ENCODE peak calls at places on chromosome 9, in seven cellular contexts. One of them, this sample, is unnamed.

GRCh38 chr9:122904466-122904822 is 715 bp downstream of the RC3H2 start:
- DNase-seq in fibroblast of the aortic adventitia: peak
- DNase-seq in neural crest cell: peak
- DNase-seq in osteocyte: no peak
- DNase-seq in retinal pigment epithelial cell: peak
- DNase-seq in IMR-90: peak
- DNase-seq in spleen: no peak
- DNase-seq in this sample: no peak

GRCh38 chr9:120351106-120351505 is 228.9 kb downstream of the CDK5RAP2 start:
- DNase-seq in fibroblast of the aortic adventitia: no peak
- DNase-seq in neural crest cell: no peak
- DNase-seq in osteocyte: no peak
- DNase-seq in retinal pigment epithelial cell: no peak
- DNase-seq in IMR-90: no peak
- DNase-seq in spleen: no peak
- DNase-seq in this sample: no peak

GRCh38 chr9:2622361-2623045 is 916 bp downstream of the VLDLR start:
- DNase-seq in fibroblast of the aortic adventitia: peak
- DNase-seq in neural crest cell: peak
- DNase-seq in osteocyte: peak
- DNase-seq in retinal pigment epithelial cell: no peak
- DNase-seq in IMR-90: peak
- DNase-seq in spleen: peak
- DNase-seq in this sample: peak

GRCh38 chr9:30020161-30020560 is 2364.3 kb upstream of the ACO1 start:
- DNase-seq in fibroblast of the aortic adventitia: no peak
- DNase-seq in neural crest cell: no peak
- DNase-seq in osteocyte: no peak
- DNase-seq in retinal pigment epithelial cell: no peak
- DNase-seq in IMR-90: no peak
- DNase-seq in spleen: no peak
- DNase-seq in this sample: no peak

GRCh38 chr9:22030101-22030598 is 21.0 kb upstream of the CDKN2B start:
- DNase-seq in fibroblast of the aortic adventitia: peak
- DNase-seq in neural crest cell: no peak
- DNase-seq in osteocyte: no peak
- DNase-seq in retinal pigment epithelial cell: no peak
- DNase-seq in IMR-90: peak
- DNase-seq in spleen: no peak
- DNase-seq in this sample: no peak

GRCh38 chr9:2771661-2772060 is 54.4 kb downstream of the KCNV2 start:
- DNase-seq in fibroblast of the aortic adventitia: peak
- DNase-seq in neural crest cell: no peak
- DNase-seq in osteocyte: no peak
- DNase-seq in retinal pigment epithelial cell: no peak
- DNase-seq in IMR-90: peak
- DNase-seq in spleen: no peak
- DNase-seq in this sample: no peak

GRCh38 chr9:92607088-92607487 is 62.8 kb downstream of the IPPK start:
- DNase-seq in fibroblast of the aortic adventitia: peak
- DNase-seq in neural crest cell: no peak
- DNase-seq in osteocyte: peak
- DNase-seq in retinal pigment epithelial cell: no peak
- DNase-seq in IMR-90: peak
- DNase-seq in spleen: no peak
- DNase-seq in this sample: no peak

GRCh38 chr9:124054671-124055212 is 43.2 kb downstream of the LHX2 start:
- DNase-seq in fibroblast of the aortic adventitia: peak
- DNase-seq in neural crest cell: no peak
- DNase-seq in osteocyte: no peak
- DNase-seq in retinal pigment epithelial cell: no peak
- DNase-seq in IMR-90: peak
- DNase-seq in spleen: no peak
- DNase-seq in this sample: no peak

GRCh38 chr9:87670572-87671264 is 55.2 kb upstream of the CTSL start:
- DNase-seq in fibroblast of the aortic adventitia: no peak
- DNase-seq in neural crest cell: no peak
- DNase-seq in osteocyte: no peak
- DNase-seq in retinal pigment epithelial cell: no peak
- DNase-seq in IMR-90: no peak
- DNase-seq in spleen: no peak
- DNase-seq in this sample: no peak

GRCh38 chr9:125608488-125609224 is 98.4 kb downstream of the MAPKAP1 start:
- DNase-seq in fibroblast of the aortic adventitia: no peak
- DNase-seq in neural crest cell: no peak
- DNase-seq in osteocyte: no peak
- DNase-seq in retinal pigment epithelial cell: no peak
- DNase-seq in IMR-90: peak
- DNase-seq in spleen: no peak
- DNase-seq in this sample: no peak

GRCh38 chr9:86978986-86979385 is 31.7 kb upstream of the GAS1 start:
- DNase-seq in fibroblast of the aortic adventitia: peak
- DNase-seq in neural crest cell: no peak
- DNase-seq in osteocyte: no peak
- DNase-seq in retinal pigment epithelial cell: peak
- DNase-seq in IMR-90: peak
- DNase-seq in spleen: no peak
- DNase-seq in this sample: no peak

GRCh38 chr9:10331157-10331556 is 281.6 kb downstream of the PTPRD start:
- DNase-seq in fibroblast of the aortic adventitia: no peak
- DNase-seq in neural crest cell: no peak
- DNase-seq in osteocyte: no peak
- DNase-seq in retinal pigment epithelial cell: no peak
- DNase-seq in IMR-90: no peak
- DNase-seq in spleen: no peak
- DNase-seq in this sample: no peak

GRCh38 chr9:137969008-137969407 is 91.4 kb downstream of the CACNA1B start:
- DNase-seq in fibroblast of the aortic adventitia: no peak
- DNase-seq in neural crest cell: no peak
- DNase-seq in osteocyte: peak
- DNase-seq in retinal pigment epithelial cell: no peak
- DNase-seq in IMR-90: no peak
- DNase-seq in spleen: peak
- DNase-seq in this sample: peak

GRCh38 chr9:99445377-99445891 is 223.4 kb downstream of the SEC61B start:
- DNase-seq in fibroblast of the aortic adventitia: peak
- DNase-seq in neural crest cell: no peak
- DNase-seq in osteocyte: no peak
- DNase-seq in retinal pigment epithelial cell: no peak
- DNase-seq in IMR-90: peak
- DNase-seq in spleen: no peak
- DNase-seq in this sample: no peak

GRCh38 chr9:38687389-38687842 is 32.5 kb downstream of the FAM240B start:
- DNase-seq in fibroblast of the aortic adventitia: no peak
- DNase-seq in neural crest cell: peak
- DNase-seq in osteocyte: no peak
- DNase-seq in retinal pigment epithelial cell: peak
- DNase-seq in IMR-90: no peak
- DNase-seq in spleen: peak
- DNase-seq in this sample: no peak

GRCh38 chr9:36874921-36875320 is 159.1 kb downstream of the PAX5 start:
- DNase-seq in fibroblast of the aortic adventitia: peak
- DNase-seq in neural crest cell: no peak
- DNase-seq in osteocyte: no peak
- DNase-seq in retinal pigment epithelial cell: no peak
- DNase-seq in IMR-90: peak
- DNase-seq in spleen: peak
- DNase-seq in this sample: no peak

GRCh38 chr9:19757745-19758144 is 31.1 kb downstream of the SLC24A2 start:
- DNase-seq in fibroblast of the aortic adventitia: no peak
- DNase-seq in neural crest cell: no peak
- DNase-seq in osteocyte: no peak
- DNase-seq in retinal pigment epithelial cell: no peak
- DNase-seq in IMR-90: no peak
- DNase-seq in spleen: no peak
- DNase-seq in this sample: no peak

DNA sequence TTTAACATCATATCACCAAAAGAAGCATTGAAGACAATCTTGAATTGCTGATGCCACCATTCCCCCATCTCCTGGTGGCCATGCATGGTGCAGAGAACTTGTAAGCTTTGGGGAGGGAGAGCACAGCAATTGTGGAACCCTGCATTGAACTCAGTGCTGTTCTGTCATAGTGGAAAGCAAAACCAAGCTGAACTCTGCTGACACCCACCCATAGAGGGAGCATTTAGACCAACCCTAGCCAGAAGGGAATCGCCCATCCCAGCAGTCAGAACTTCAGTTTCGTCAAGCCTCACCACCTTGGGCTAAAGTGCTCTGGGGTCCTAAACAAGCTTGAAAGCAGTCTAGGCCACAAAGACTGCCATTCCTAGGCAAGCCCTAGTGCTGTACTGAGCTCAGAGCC is 37.4 kb upstream of the RUSC2 start:
- DNase-seq in fibroblast of the aortic adventitia: peak
- DNase-seq in neural crest cell: no peak
- DNase-seq in osteocyte: no peak
- DNase-seq in retinal pigment epithelial cell: no peak
- DNase-seq in IMR-90: no peak
- DNase-seq in spleen: no peak
- DNase-seq in this sample: no peak
- TF ChIP-seq CTCF in fibroblast of the aortic adventitia: peak
- TF ChIP-seq CTCF in neural crest cell: no peak
- TF ChIP-seq CTCF in osteocyte: no peak
- TF ChIP-seq CTCF in retinal pigment epithelial cell: peak
- TF ChIP-seq CTCF in IMR-90: peak
- TF ChIP-seq CTCF in spleen: no peak
- TF ChIP-seq CTCF in this sample: no peak

DNA sequence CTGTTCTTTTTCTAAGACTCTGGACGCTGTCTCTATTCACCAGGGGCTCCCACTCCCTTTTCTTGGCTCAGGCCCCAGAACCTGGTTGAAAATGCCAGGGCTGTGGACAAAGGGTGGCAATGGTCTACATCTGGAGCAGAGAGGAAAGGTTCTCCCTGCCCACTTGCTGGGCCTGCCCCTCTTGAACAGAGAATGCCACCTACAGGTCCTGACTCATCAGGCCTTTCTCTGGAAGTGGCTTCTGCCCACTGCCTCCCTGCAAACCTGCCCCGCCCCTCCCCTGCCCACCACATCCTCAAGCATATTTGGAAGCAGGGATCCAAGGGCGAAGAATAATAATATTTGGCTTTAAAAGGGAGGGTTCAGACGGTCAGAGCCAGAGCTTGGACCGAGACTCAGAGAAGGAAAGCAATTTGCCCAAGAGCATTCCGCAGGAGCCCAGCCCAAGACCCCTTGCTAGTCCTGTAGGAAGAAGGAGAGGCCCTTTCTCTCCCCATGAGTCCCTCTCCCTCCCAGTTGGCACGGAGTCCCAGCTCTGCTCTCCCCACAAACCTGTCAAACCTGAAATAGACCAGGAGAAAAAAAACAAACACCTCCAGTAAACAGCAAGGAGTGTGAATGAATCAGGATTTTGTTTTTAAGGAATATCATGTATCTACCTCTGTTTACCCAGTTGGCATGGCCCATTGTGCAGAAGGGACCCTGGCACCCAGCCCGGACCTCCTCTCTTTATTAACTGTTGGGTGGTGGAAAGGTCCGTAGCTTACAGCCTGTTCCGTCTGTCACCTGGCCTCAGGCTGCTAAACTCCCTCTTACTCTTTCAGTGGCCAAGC is 37.8 kb upstream of the STXBP1 start:
- DNase-seq in fibroblast of the aortic adventitia: peak
- DNase-seq in neural crest cell: no peak
- DNase-seq in osteocyte: no peak
- DNase-seq in retinal pigment epithelial cell: no peak
- DNase-seq in IMR-90: no peak
- DNase-seq in spleen: no peak
- DNase-seq in this sample: no peak
- TF ChIP-seq CTCF in fibroblast of the aortic adventitia: no peak
- TF ChIP-seq CTCF in neural crest cell: no peak
- TF ChIP-seq CTCF in osteocyte: peak
- TF ChIP-seq CTCF in retinal pigment epithelial cell: no peak
- TF ChIP-seq CTCF in IMR-90: no peak
- TF ChIP-seq CTCF in spleen: no peak
- TF ChIP-seq CTCF in this sample: no peak

GRCh38 chr9:76700916-76701315 is 63.3 kb upstream of the PCA3 start:
- DNase-seq in fibroblast of the aortic adventitia: no peak
- DNase-seq in neural crest cell: no peak
- DNase-seq in osteocyte: no peak
- DNase-seq in retinal pigment epithelial cell: no peak
- DNase-seq in IMR-90: no peak
- DNase-seq in spleen: no peak
- DNase-seq in this sample: no peak

GRCh38 chr9:76701441-76702031 is 62.7 kb upstream of the PCA3 start:
- DNase-seq in fibroblast of the aortic adventitia: peak
- DNase-seq in neural crest cell: no peak
- DNase-seq in osteocyte: no peak
- DNase-seq in retinal pigment epithelial cell: peak
- DNase-seq in IMR-90: no peak
- DNase-seq in spleen: no peak
- DNase-seq in this sample: no peak

GRCh38 chr9:76697554-76697953 is 66.7 kb upstream of the PCA3 start:
- DNase-seq in fibroblast of the aortic adventitia: peak
- DNase-seq in neural crest cell: no peak
- DNase-seq in osteocyte: no peak
- DNase-seq in retinal pigment epithelial cell: no peak
- DNase-seq in IMR-90: no peak
- DNase-seq in spleen: no peak
- DNase-seq in this sample: no peak

GRCh38 chr9:76699966-76700365 is 64.3 kb upstream of the PCA3 start:
- DNase-seq in fibroblast of the aortic adventitia: peak
- DNase-seq in neural crest cell: no peak
- DNase-seq in osteocyte: no peak
- DNase-seq in retinal pigment epithelial cell: peak
- DNase-seq in IMR-90: peak
- DNase-seq in spleen: no peak
- DNase-seq in this sample: no peak

GRCh38 chr9:76697110-76697509 is 67.1 kb upstream of the PCA3 start:
- DNase-seq in fibroblast of the aortic adventitia: no peak
- DNase-seq in neural crest cell: no peak
- DNase-seq in osteocyte: no peak
- DNase-seq in retinal pigment epithelial cell: no peak
- DNase-seq in IMR-90: no peak
- DNase-seq in spleen: no peak
- DNase-seq in this sample: no peak
- TF ChIP-seq CTCF in fibroblast of the aortic adventitia: no peak
- TF ChIP-seq CTCF in neural crest cell: no peak
- TF ChIP-seq CTCF in osteocyte: no peak
- TF ChIP-seq CTCF in retinal pigment epithelial cell: no peak
- TF ChIP-seq CTCF in IMR-90: no peak
- TF ChIP-seq CTCF in spleen: no peak
- TF ChIP-seq CTCF in this sample: no peak

GRCh38 chr9:5839572-5839902 is 6.6 kb upstream of the ERMP1 start:
- DNase-seq in fibroblast of the aortic adventitia: no peak
- DNase-seq in neural crest cell: no peak
- DNase-seq in osteocyte: no peak
- DNase-seq in retinal pigment epithelial cell: no peak
- DNase-seq in IMR-90: no peak
- DNase-seq in spleen: no peak
- DNase-seq in this sample: no peak

GRCh38 chr9:5842926-5843325 is 10.0 kb upstream of the ERMP1 start:
- DNase-seq in fibroblast of the aortic adventitia: no peak
- DNase-seq in neural crest cell: no peak
- DNase-seq in osteocyte: no peak
- DNase-seq in retinal pigment epithelial cell: no peak
- DNase-seq in IMR-90: no peak
- DNase-seq in spleen: no peak
- DNase-seq in this sample: no peak

GRCh38 chr9:5843450-5844249 is 10.7 kb upstream of the ERMP1 start:
- DNase-seq in fibroblast of the aortic adventitia: peak
- DNase-seq in neural crest cell: no peak
- DNase-seq in osteocyte: no peak
- DNase-seq in retinal pigment epithelial cell: no peak
- DNase-seq in IMR-90: peak
- DNase-seq in spleen: no peak
- DNase-seq in this sample: no peak

GRCh38 chr9:5835808-5836207 is 2.9 kb upstream of the ERMP1 start:
- DNase-seq in fibroblast of the aortic adventitia: no peak
- DNase-seq in neural crest cell: no peak
- DNase-seq in osteocyte: no peak
- DNase-seq in retinal pigment epithelial cell: no peak
- DNase-seq in IMR-90: no peak
- DNase-seq in spleen: no peak
- DNase-seq in this sample: no peak

GRCh38 chr9:5838884-5839571 is 6.1 kb upstream of the ERMP1 start:
- DNase-seq in fibroblast of the aortic adventitia: peak
- DNase-seq in neural crest cell: no peak
- DNase-seq in osteocyte: no peak
- DNase-seq in retinal pigment epithelial cell: no peak
- DNase-seq in IMR-90: peak
- DNase-seq in spleen: no peak
- DNase-seq in this sample: no peak
- TF ChIP-seq CTCF in fibroblast of the aortic adventitia: no peak
- TF ChIP-seq CTCF in neural crest cell: no peak
- TF ChIP-seq CTCF in osteocyte: no peak
- TF ChIP-seq CTCF in retinal pigment epithelial cell: no peak
- TF ChIP-seq CTCF in IMR-90: no peak
- TF ChIP-seq CTCF in spleen: no peak
- TF ChIP-seq CTCF in this sample: no peak

This sample was measured in type B pancreatic cell.